ENCODE peak calls at places on chromosome 11, in six cellular contexts. One of them, this sample, is unnamed.

GRCh38 chr11:60376601-60377000 is 1.7 kb upstream of the MS4A7 start:
- DNase-seq in fibroblast of lung: no peak
- DNase-seq in A549: no peak
- DNase-seq in AG09309: no peak
- DNase-seq in CD8-positive, alpha-beta memory T cell: no peak
- DNase-seq in ovary: no peak
- DNase-seq in this sample: no peak

GRCh38 chr11:73983764-73984543 is 1.3 kb upstream of the UCP2 start:
- DNase-seq in fibroblast of lung: no peak
- DNase-seq in A549: no peak
- DNase-seq in AG09309: no peak
- DNase-seq in CD8-positive, alpha-beta memory T cell: no peak
- DNase-seq in ovary: no peak
- DNase-seq in this sample: no peak

GRCh38 chr11:20163778-20164133 is 3.5 kb upstream of the DBX1 start:
- DNase-seq in fibroblast of lung: no peak
- DNase-seq in A549: no peak
- DNase-seq in AG09309: no peak
- DNase-seq in CD8-positive, alpha-beta memory T cell: no peak
- DNase-seq in ovary: no peak
- DNase-seq in this sample: no peak

GRCh38 chr11:125242141-125242780 is 77.7 kb downstream of the PKNOX2 start:
- DNase-seq in fibroblast of lung: no peak
- DNase-seq in A549: no peak
- DNase-seq in AG09309: no peak
- DNase-seq in CD8-positive, alpha-beta memory T cell: no peak
- DNase-seq in ovary: no peak
- DNase-seq in this sample: no peak

GRCh38 chr11:67291481-67292381 is 2.6 kb downstream of the ANKRD13D start:
- DNase-seq in fibroblast of lung: no peak
- DNase-seq in A549: no peak
- DNase-seq in AG09309: no peak
- DNase-seq in CD8-positive, alpha-beta memory T cell: no peak
- DNase-seq in ovary: no peak
- DNase-seq in this sample: no peak

GRCh38 chr11:8338138-8338537 is 74.5 kb upstream of the LMO1 start:
- DNase-seq in fibroblast of lung: peak
- DNase-seq in A549: peak
- DNase-seq in AG09309: no peak
- DNase-seq in CD8-positive, alpha-beta memory T cell: no peak
- DNase-seq in ovary: no peak
- DNase-seq in this sample: no peak

GRCh38 chr11:61551630-61552029 is 29.2 kb downstream of the SYT7 start:
- DNase-seq in fibroblast of lung: peak
- DNase-seq in A549: peak
- DNase-seq in AG09309: peak
- DNase-seq in CD8-positive, alpha-beta memory T cell: no peak
- DNase-seq in ovary: no peak
- DNase-seq in this sample: no peak

GRCh38 chr11:1257366-1257765 is 34.5 kb downstream of the MUC5B start:
- DNase-seq in fibroblast of lung: no peak
- DNase-seq in A549: no peak
- DNase-seq in AG09309: no peak
- DNase-seq in CD8-positive, alpha-beta memory T cell: no peak
- DNase-seq in ovary: no peak
- DNase-seq in this sample: no peak

GRCh38 chr11:125207866-125208425 is 43.4 kb downstream of the PKNOX2 start:
- DNase-seq in fibroblast of lung: no peak
- DNase-seq in A549: no peak
- DNase-seq in AG09309: no peak
- DNase-seq in CD8-positive, alpha-beta memory T cell: no peak
- DNase-seq in ovary: no peak
- DNase-seq in this sample: no peak

GRCh38 chr11:69882270-69882608 is 63.0 kb upstream of the FGF3 start:
- DNase-seq in fibroblast of lung: no peak
- DNase-seq in A549: no peak
- DNase-seq in AG09309: no peak
- DNase-seq in CD8-positive, alpha-beta memory T cell: no peak
- DNase-seq in ovary: no peak
- DNase-seq in this sample: no peak

GRCh38 chr11:76653674-76654309 is 16.8 kb downstream of the LRRC32 start:
- DNase-seq in fibroblast of lung: peak
- DNase-seq in A549: no peak
- DNase-seq in AG09309: peak
- DNase-seq in CD8-positive, alpha-beta memory T cell: no peak
- DNase-seq in ovary: peak
- DNase-seq in this sample: no peak

GRCh38 chr11:1546536-1547466 is 25.3 kb downstream of the DUSP8 start:
- DNase-seq in fibroblast of lung: peak
- DNase-seq in A549: peak
- DNase-seq in AG09309: no peak
- DNase-seq in CD8-positive, alpha-beta memory T cell: peak
- DNase-seq in ovary: no peak
- DNase-seq in this sample: no peak

GRCh38 chr11:35158371-35159081 is 19.6 kb downstream of the CD44 start:
- DNase-seq in fibroblast of lung: peak
- DNase-seq in A549: no peak
- DNase-seq in AG09309: no peak
- DNase-seq in CD8-positive, alpha-beta memory T cell: no peak
- DNase-seq in ovary: no peak
- DNase-seq in this sample: no peak

GRCh38 chr11:68827733-68828132 is 14.0 kb downstream of the CPT1A start:
- DNase-seq in fibroblast of lung: no peak
- DNase-seq in A549: no peak
- DNase-seq in AG09309: no peak
- DNase-seq in CD8-positive, alpha-beta memory T cell: no peak
- DNase-seq in ovary: no peak
- DNase-seq in this sample: no peak

GRCh38 chr11:69218946-69219720 is 63.4 kb downstream of the SMIM38 start:
- DNase-seq in fibroblast of lung: no peak
- DNase-seq in A549: no peak
- DNase-seq in AG09309: no peak
- DNase-seq in CD8-positive, alpha-beta memory T cell: no peak
- DNase-seq in ovary: peak
- DNase-seq in this sample: no peak

GRCh38 chr11:11044137-11044855 is 186.4 kb upstream of the ZBED5 start:
- DNase-seq in fibroblast of lung: no peak
- DNase-seq in A549: no peak
- DNase-seq in AG09309: no peak
- DNase-seq in CD8-positive, alpha-beta memory T cell: no peak
- DNase-seq in ovary: no peak
- DNase-seq in this sample: no peak

GRCh38 chr11:123822591-123822990 is 16.4 kb upstream of the OR6M1 start:
- DNase-seq in fibroblast of lung: no peak
- DNase-seq in A549: no peak
- DNase-seq in AG09309: no peak
- DNase-seq in CD8-positive, alpha-beta memory T cell: no peak
- DNase-seq in ovary: no peak
- DNase-seq in this sample: no peak

GRCh38 chr11:134562176-134562575 is 150.1 kb upstream of the B3GAT1 start:
- DNase-seq in fibroblast of lung: no peak
- DNase-seq in A549: no peak
- DNase-seq in AG09309: no peak
- DNase-seq in CD8-positive, alpha-beta memory T cell: no peak
- DNase-seq in ovary: no peak
- DNase-seq in this sample: no peak

GRCh38 chr11:132471491-132471890 is 1060.8 kb downstream of the OPCML start:
- DNase-seq in fibroblast of lung: no peak
- DNase-seq in A549: no peak
- DNase-seq in AG09309: peak
- DNase-seq in CD8-positive, alpha-beta memory T cell: no peak
- DNase-seq in ovary: no peak
- DNase-seq in this sample: no peak

GRCh38 chr11:1628506-1629325 is 859 bp upstream of the KRTAP5-5 start:
- DNase-seq in fibroblast of lung: peak
- DNase-seq in A549: peak
- DNase-seq in AG09309: no peak
- DNase-seq in CD8-positive, alpha-beta memory T cell: peak
- DNase-seq in ovary: no peak
- DNase-seq in this sample: peak

GRCh38 chr11:16840951-16841350 is 102.5 kb downstream of the C11orf58 start:
- DNase-seq in fibroblast of lung: no peak
- DNase-seq in A549: no peak
- DNase-seq in AG09309: no peak
- DNase-seq in CD8-positive, alpha-beta memory T cell: no peak
- DNase-seq in ovary: no peak
- DNase-seq in this sample: no peak

GRCh38 chr11:78066471-78066870 is 2.8 kb downstream of the THRSP start:
- DNase-seq in fibroblast of lung: no peak
- DNase-seq in A549: no peak
- DNase-seq in AG09309: no peak
- DNase-seq in CD8-positive, alpha-beta memory T cell: no peak
- DNase-seq in ovary: no peak
- DNase-seq in this sample: no peak

GRCh38 chr11:47466201-47466600 is 17.3 kb upstream of the RAPSN start:
- DNase-seq in fibroblast of lung: peak
- DNase-seq in A549: no peak
- DNase-seq in AG09309: no peak
- DNase-seq in CD8-positive, alpha-beta memory T cell: no peak
- DNase-seq in ovary: no peak
- DNase-seq in this sample: no peak

GRCh38 chr11:28269621-28270020 is 161.4 kb downstream of the METTL15 start:
- DNase-seq in fibroblast of lung: no peak
- DNase-seq in A549: no peak
- DNase-seq in AG09309: no peak
- DNase-seq in CD8-positive, alpha-beta memory T cell: no peak
- DNase-seq in ovary: no peak
- DNase-seq in this sample: no peak

GRCh38 chr11:64762916-64763803 is 3.4 kb upstream of the PYGM start:
- DNase-seq in fibroblast of lung: peak
- DNase-seq in A549: no peak
- DNase-seq in AG09309: no peak
- DNase-seq in CD8-positive, alpha-beta memory T cell: no peak
- DNase-seq in ovary: peak
- DNase-seq in this sample: no peak

GRCh38 chr11:70736937-70737640 is 338.8 kb downstream of the CTTN start:
- DNase-seq in fibroblast of lung: no peak
- DNase-seq in A549: no peak
- DNase-seq in AG09309: no peak
- DNase-seq in CD8-positive, alpha-beta memory T cell: no peak
- DNase-seq in ovary: no peak
- DNase-seq in this sample: no peak

GRCh38 chr11:86477495-86478155 is 102.9 kb downstream of the CCDC81 start:
- DNase-seq in fibroblast of lung: no peak
- DNase-seq in A549: no peak
- DNase-seq in AG09309: no peak
- DNase-seq in CD8-positive, alpha-beta memory T cell: no peak
- DNase-seq in ovary: peak
- DNase-seq in this sample: no peak

GRCh38 chr11:77101043-77101537 is 1.6 kb upstream of the OMP start:
- DNase-seq in fibroblast of lung: no peak
- DNase-seq in A549: peak
- DNase-seq in AG09309: no peak
- DNase-seq in CD8-positive, alpha-beta memory T cell: no peak
- DNase-seq in ovary: no peak
- DNase-seq in this sample: no peak

GRCh38 chr11:134537296-134537695 is 125.3 kb upstream of the B3GAT1 start:
- DNase-seq in fibroblast of lung: no peak
- DNase-seq in A549: no peak
- DNase-seq in AG09309: no peak
- DNase-seq in CD8-positive, alpha-beta memory T cell: no peak
- DNase-seq in ovary: no peak
- DNase-seq in this sample: no peak

GRCh38 chr11:128585498-128586238 is 1.7 kb downstream of the ETS1 start:
- DNase-seq in fibroblast of lung: no peak
- DNase-seq in A549: no peak
- DNase-seq in AG09309: no peak
- DNase-seq in CD8-positive, alpha-beta memory T cell: no peak
- DNase-seq in ovary: no peak
- DNase-seq in this sample: no peak
- H3K4me3 ChIP-seq in fibroblast of lung: no peak
- H3K4me3 ChIP-seq in A549: no peak
- H3K4me3 ChIP-seq in AG09309: no peak
- H3K4me3 ChIP-seq in CD8-positive, alpha-beta memory T cell: no peak
- H3K4me3 ChIP-seq in ovary: no peak
- H3K4me3 ChIP-seq in this sample: no peak

GRCh38 chr11:95337175-95337957 is 106.4 kb upstream of the SESN3 start:
- DNase-seq in fibroblast of lung: peak
- DNase-seq in A549: no peak
- DNase-seq in AG09309: peak
- DNase-seq in CD8-positive, alpha-beta memory T cell: no peak
- DNase-seq in ovary: peak
- DNase-seq in this sample: no peak
- H3K4me3 ChIP-seq in fibroblast of lung: no peak
- H3K4me3 ChIP-seq in A549: no peak
- H3K4me3 ChIP-seq in AG09309: no peak
- H3K4me3 ChIP-seq in CD8-positive, alpha-beta memory T cell: peak
- H3K4me3 ChIP-seq in ovary: no peak
- H3K4me3 ChIP-seq in this sample: peak

GRCh38 chr11:14193644-14194043 is 165.3 kb downstream of the RRAS2 start:
- DNase-seq in fibroblast of lung: no peak
- DNase-seq in A549: no peak
- DNase-seq in AG09309: no peak
- DNase-seq in CD8-positive, alpha-beta memory T cell: no peak
- DNase-seq in ovary: no peak
- DNase-seq in this sample: no peak

GRCh38 chr11:14190992-14191773 is 167.8 kb downstream of the RRAS2 start:
- DNase-seq in fibroblast of lung: peak
- DNase-seq in A549: no peak
- DNase-seq in AG09309: no peak
- DNase-seq in CD8-positive, alpha-beta memory T cell: no peak
- DNase-seq in ovary: no peak
- DNase-seq in this sample: no peak

GRCh38 chr11:14185461-14185860 is 173.5 kb downstream of the RRAS2 start:
- DNase-seq in fibroblast of lung: no peak
- DNase-seq in A549: no peak
- DNase-seq in AG09309: no peak
- DNase-seq in CD8-positive, alpha-beta memory T cell: no peak
- DNase-seq in ovary: no peak
- DNase-seq in this sample: no peak

GRCh38 chr11:14186376-14186775 is 172.6 kb downstream of the RRAS2 start:
- DNase-seq in fibroblast of lung: no peak
- DNase-seq in A549: no peak
- DNase-seq in AG09309: no peak
- DNase-seq in CD8-positive, alpha-beta memory T cell: no peak
- DNase-seq in ovary: no peak
- DNase-seq in this sample: no peak

GRCh38 chr11:14189874-14190273 is 169.1 kb downstream of the RRAS2 start:
- DNase-seq in fibroblast of lung: peak
- DNase-seq in A549: no peak
- DNase-seq in AG09309: no peak
- DNase-seq in CD8-positive, alpha-beta memory T cell: no peak
- DNase-seq in ovary: peak
- DNase-seq in this sample: no peak
- H3K4me3 ChIP-seq in fibroblast of lung: no peak
- H3K4me3 ChIP-seq in A549: no peak
- H3K4me3 ChIP-seq in AG09309: no peak
- H3K4me3 ChIP-seq in CD8-positive, alpha-beta memory T cell: no peak
- H3K4me3 ChIP-seq in ovary: no peak
- H3K4me3 ChIP-seq in this sample: no peak

GRCh38 chr11:118304809-118305248 is 299 bp downstream of the CD3E start:
- DNase-seq in fibroblast of lung: no peak
- DNase-seq in A549: no peak
- DNase-seq in AG09309: no peak
- DNase-seq in CD8-positive, alpha-beta memory T cell: no peak
- DNase-seq in ovary: no peak
- DNase-seq in this sample: no peak
- H3K4me3 ChIP-seq in fibroblast of lung: no peak
- H3K4me3 ChIP-seq in A549: no peak
- H3K4me3 ChIP-seq in AG09309: no peak
- H3K4me3 ChIP-seq in CD8-positive, alpha-beta memory T cell: peak
- H3K4me3 ChIP-seq in ovary: no peak
- H3K4me3 ChIP-seq in this sample: peak

GRCh38 chr11:110050201-110050506 is 43.0 kb upstream of the ZC3H12C start:
- DNase-seq in fibroblast of lung: no peak
- DNase-seq in A549: no peak
- DNase-seq in AG09309: no peak
- DNase-seq in CD8-positive, alpha-beta memory T cell: no peak
- DNase-seq in ovary: no peak
- DNase-seq in this sample: no peak
- H3K4me3 ChIP-seq in fibroblast of lung: no peak
- H3K4me3 ChIP-seq in A549: no peak
- H3K4me3 ChIP-seq in AG09309: no peak
- H3K4me3 ChIP-seq in CD8-positive, alpha-beta memory T cell: no peak
- H3K4me3 ChIP-seq in ovary: no peak
- H3K4me3 ChIP-seq in this sample: no peak

This sample was measured in effector memory CD4-positive, alpha-beta T cell.